ENCODE peak calls at places on chromosome 9, in four cellular contexts. P is T-helper 22 cell; C is Jurkat, Clone E6-1; N is T47D. G is an unnamed sample.

GRCh38 chr9:4197548-4197947 is 102.3 kb downstream of the GLIS3 start:
- DNase-seq in P (no peak), C (no peak), N (no peak), G (no peak)

GRCh38 chr9:98851730-98852462 is 44.4 kb downstream of the GALNT12 start:
- DNase-seq in P (no peak), C (no peak), N (no peak), G (no peak)

GRCh38 chr9:34651876-34652602 is at the start of gene IL11RA:
- DNase-seq in P (no peak), C (no peak), N (peak), G (no peak)

GRCh38 chr9:21326526-21327139 is 8.6 kb downstream of the KLHL9 start:
- DNase-seq in P (no peak), C (no peak), N (no peak), G (no peak)

GRCh38 chr9:98860871-98861293 is 53.4 kb downstream of the GALNT12 start:
- DNase-seq in P (no peak), C (no peak), N (peak), G (no peak)

GRCh38 chr9:111752455-111752854 is 42.3 kb downstream of the SHOC1 start:
- DNase-seq in P (no peak), C (no peak), N (no peak), G (no peak)

GRCh38 chr9:135968083-135968476 is 6.9 kb upstream of the UBAC1 start:
- DNase-seq in P (no peak), C (no peak), N (no peak), G (no peak)

GRCh38 chr9:89863837-89864236 is 259.0 kb downstream of the GADD45G start:
- DNase-seq in P (no peak), C (no peak), N (no peak), G (no peak)

GRCh38 chr9:123353984-123354591 is 1.9 kb upstream of the CRB2 start:
- DNase-seq in P (no peak), C (peak), N (peak), G (no peak)

GRCh38 chr9:2907401-2907800 is 63.5 kb upstream of the PUM3 start:
- DNase-seq in P (no peak), C (no peak), N (no peak), G (no peak)

GRCh38 chr9:113625456-113625855 is 161.9 kb downstream of the RGS3 start:
- DNase-seq in P (no peak), C (no peak), N (no peak), G (no peak)

GRCh38 chr9:121393318-121393717 is 23.3 kb upstream of the STOM start:
- DNase-seq in P (no peak), C (no peak), N (no peak), G (no peak)

GRCh38 chr9:77426712-77427111 is 221.4 kb downstream of the GNA14 start:
- DNase-seq in P (no peak), C (no peak), N (no peak), G (no peak)

GRCh38 chr9:31799953-31800609 is 584.4 kb upstream of the ACO1 start:
- DNase-seq in P (no peak), C (no peak), N (no peak), G (no peak)

GRCh38 chr9:105216440-105217178 is 27.8 kb upstream of the SLC44A1 start:
- DNase-seq in P (no peak), C (no peak), N (no peak), G (no peak)

GRCh38 chr9:122832194-122832593 is 3.8 kb upstream of the PDCL start:
- DNase-seq in P (no peak), C (no peak), N (no peak), G (no peak)

GRCh38 chr9:127878001-127878651 is 651 bp upstream of the AK1 start:
- DNase-seq in P (no peak), C (no peak), N (no peak), G (no peak)

GRCh38 chr9:131677445-131678180 is 62.3 kb downstream of the RAPGEF1 start:
- DNase-seq in P (no peak), C (no peak), N (no peak), G (no peak)

GRCh38 chr9:111599092-111599947 is at the start of gene PTGR1:
- DNase-seq in P (no peak), C (no peak), N (peak), G (no peak)

GRCh38 chr9:95458666-95459065 is 58.1 kb downstream of the PTCH1 start:
- DNase-seq in P (no peak), C (no peak), N (no peak), G (no peak)

GRCh38 chr9:127753148-127753547 is 18.1 kb upstream of the TOR2A start:
- DNase-seq in P (no peak), C (no peak), N (no peak), G (no peak)

GRCh38 chr9:92138157-92138959 is 23.1 kb upstream of the SPTLC1 start:
- DNase-seq in P (peak), C (no peak), N (peak), G (peak)

GRCh38 chr9:93622725-93623124 is 46.3 kb downstream of the PHF2 start:
- DNase-seq in P (no peak), C (no peak), N (no peak), G (no peak)

GRCh38 chr9:98807811-98808195 is 333 bp downstream of the GALNT12 start:
- DNase-seq in P (no peak), C (no peak), N (peak), G (no peak)

GRCh38 chr9:113641100-113641885 is 177.8 kb downstream of the RGS3 start:
- DNase-seq in P (no peak), C (no peak), N (no peak), G (no peak)

GRCh38 chr9:101566904-101567724 is 27.7 kb downstream of the PPP3R2 start:
- DNase-seq in P (no peak), C (peak), N (peak), G (no peak)

GRCh38 chr9:126049896-126050604 is 276.6 kb upstream of the MVB12B start:
- DNase-seq in P (no peak), C (no peak), N (no peak), G (no peak)

GRCh38 chr9:88826651-88827245 is 164.5 kb upstream of the S1PR3 start:
- DNase-seq in P (no peak), C (no peak), N (no peak), G (no peak)

GRCh38 chr9:84697042-84697441 is 27.5 kb downstream of the NTRK2 start:
- DNase-seq in P (no peak), C (no peak), N (no peak), G (no peak)

GRCh38 chr9:93013856-93014582 is 44.5 kb upstream of the SUSD3 start:
- DNase-seq in P (no peak), C (no peak), N (no peak), G (no peak)

GRCh38 chr9:27529316-27530278 is at the start of gene MOB3B:
- DNase-seq in P (peak), C (peak), N (peak), G (peak)

GRCh38 chr9:102631559-102631958 is 363.6 kb upstream of the CYLC2 start:
- DNase-seq in P (no peak), C (peak), N (no peak), G (no peak)

GRCh38 chr9:111805841-111806241 is 11.1 kb upstream of the SHOC1 start:
- DNase-seq in P (no peak), C (no peak), N (no peak), G (no peak)

GRCh38 chr9:129836342-129837007 is 1.2 kb downstream of the USP20 start:
- DNase-seq in P (peak), C (no peak), N (no peak), G (peak)

GRCh38 chr9:89388868-89389177 is 70.5 kb downstream of the SECISBP2 start:
- DNase-seq in P (no peak), C (no peak), N (no peak), G (no peak)